ENCODE peak calls at places on chromosome 5, in nine cellular contexts. U, J, A, Z, S, F, H, E and M are unnamed samples.

GRCh38 chr5:151036556-151036955 is 16.2 kb downstream of the GPX3 start:
- DNase-seq in E (no peak), H (no peak), U (no peak), F (no peak), S (no peak), J (no peak), A (no peak), Z (no peak), M (no peak)

GRCh38 chr5:10370931-10371330 is 17.4 kb downstream of the MARCHF6 start:
- DNase-seq in U (no peak), A (no peak), J (no peak), E (no peak), S (no peak), H (no peak), F (no peak), Z (no peak), M (no peak)

GRCh38 chr5:89556215-89557009 is 673.4 kb upstream of the MEF2C start:
- DNase-seq in S (peak), U (no peak), J (peak), A (no peak), E (peak), H (no peak), Z (no peak), F (no peak), M (no peak)

GRCh38 chr5:15013654-15014463 is 142.3 kb upstream of the ANKH start:
- DNase-seq in E (peak), Z (peak), U (no peak), S (no peak), A (no peak), J (peak), H (no peak), F (no peak), M (no peak)

GRCh38 chr5:36744041-36744677 is 132.4 kb upstream of the NIPBL start:
- DNase-seq in H (no peak), S (no peak), E (no peak), J (no peak), F (no peak), Z (no peak), U (no peak), A (no peak), M (no peak)

GRCh38 chr5:156473271-156473935 is 146.4 kb downstream of the SGCD start:
- DNase-seq in F (no peak), Z (no peak), S (no peak), U (no peak), J (peak), H (no peak), A (no peak), E (no peak), M (no peak)

GRCh38 chr5:6602441-6602840 is 30.4 kb downstream of the NSUN2 start:
- DNase-seq in U (no peak), F (no peak), E (no peak), Z (no peak), S (no peak), J (no peak), H (no peak), A (no peak), M (no peak)

GRCh38 chr5:156366536-156366935 is 39.6 kb downstream of the SGCD start:
- DNase-seq in S (no peak), J (no peak), E (no peak), H (no peak), A (no peak), Z (no peak), U (no peak), F (no peak), M (no peak)

GRCh38 chr5:149284501-149284900 is 12.8 kb downstream of the AFAP1L1 start:
- DNase-seq in S (no peak), U (no peak), J (peak), F (no peak), E (no peak), Z (no peak), H (no peak), A (no peak), M (no peak)

GRCh38 chr5:138273834-138274188 is 610 bp downstream of the GFRA3 start:
- DNase-seq in E (no peak), J (no peak), S (no peak), A (no peak), F (no peak), U (no peak), Z (no peak), H (no peak), M (no peak)

GRCh38 chr5:92215116-92215515 is 832.0 kb upstream of the ARRDC3 start:
- DNase-seq in J (no peak), Z (no peak), A (no peak), U (no peak), S (no peak), F (no peak), E (no peak), H (no peak), M (no peak)